ENCODE peak calls at places on chromosomes 16 and 17, in eight cellular contexts. One of them, this sample, is unnamed. For H3K36me3, the result is how much of the 10 kb centered on the place peaks cover.

GRCh38 chr17:72515291-72516065 is 394.7 kb downstream of the SOX9 start:
- DNase-seq in IMR-90: peak
- DNase-seq in right lobe of liver: no peak
- DNase-seq in ovary: no peak
- DNase-seq in heart left ventricle: no peak
- DNase-seq in esophagus muscularis mucosa: no peak
- DNase-seq in stomach: peak
- DNase-seq in tibial nerve: no peak
- DNase-seq in this sample: peak

GRCh38 chr17:78748730-78749317 is 33.2 kb downstream of the CYTH1 start:
- DNase-seq in IMR-90: peak
- DNase-seq in esophagus muscularis mucosa: no peak
- DNase-seq in tibial nerve: peak
- DNase-seq in stomach: peak
- DNase-seq in right lobe of liver: peak
- DNase-seq in heart left ventricle: peak
- DNase-seq in ovary: no peak
- DNase-seq in this sample: peak

GRCh38 chr16:26371349-26371869 is 679.6 kb downstream of the HS3ST4 start:
- DNase-seq in IMR-90: no peak
- DNase-seq in ovary: no peak
- DNase-seq in heart left ventricle: no peak
- DNase-seq in esophagus muscularis mucosa: no peak
- DNase-seq in stomach: no peak
- DNase-seq in tibial nerve: no peak
- DNase-seq in right lobe of liver: no peak
- DNase-seq in this sample: no peak

GRCh38 chr17:38786372-38786771 is 13.0 kb downstream of the PIP4K2B start:
- DNase-seq in tibial nerve: no peak
- DNase-seq in esophagus muscularis mucosa: no peak
- DNase-seq in right lobe of liver: no peak
- DNase-seq in heart left ventricle: no peak
- DNase-seq in stomach: no peak
- DNase-seq in IMR-90: no peak
- DNase-seq in ovary: no peak
- DNase-seq in this sample: no peak

GRCh38 chr17:70181866-70182265 is 12.5 kb downstream of the KCNJ2 start:
- DNase-seq in IMR-90: peak
- DNase-seq in tibial nerve: no peak
- DNase-seq in heart left ventricle: no peak
- DNase-seq in stomach: no peak
- DNase-seq in ovary: no peak
- DNase-seq in esophagus muscularis mucosa: no peak
- DNase-seq in right lobe of liver: no peak
- DNase-seq in this sample: no peak

GRCh38 chr17:77297693-77298666 is 157.2 kb downstream of the SEC14L1 start:
- DNase-seq in ovary: no peak
- DNase-seq in IMR-90: no peak
- DNase-seq in stomach: no peak
- DNase-seq in esophagus muscularis mucosa: no peak
- DNase-seq in tibial nerve: no peak
- DNase-seq in right lobe of liver: no peak
- DNase-seq in heart left ventricle: no peak
- DNase-seq in this sample: no peak

GRCh38 chr17:68526548-68526947 is 14.3 kb downstream of the PRKAR1A start:
- DNase-seq in esophagus muscularis mucosa: no peak
- DNase-seq in IMR-90: no peak
- DNase-seq in right lobe of liver: no peak
- DNase-seq in tibial nerve: no peak
- DNase-seq in stomach: no peak
- DNase-seq in ovary: no peak
- DNase-seq in heart left ventricle: no peak
- DNase-seq in this sample: no peak

GRCh38 chr17:28710948-28711722 is 553 bp downstream of the PROCA1 start:
- DNase-seq in tibial nerve: peak
- DNase-seq in ovary: peak
- DNase-seq in right lobe of liver: peak
- DNase-seq in esophagus muscularis mucosa: peak
- DNase-seq in IMR-90: peak
- DNase-seq in heart left ventricle: peak
- DNase-seq in stomach: peak
- DNase-seq in this sample: peak

GRCh38 chr16:27969574-27969973 is 93.9 kb downstream of the GSG1L start:
- DNase-seq in right lobe of liver: no peak
- DNase-seq in stomach: no peak
- DNase-seq in ovary: no peak
- DNase-seq in tibial nerve: no peak
- DNase-seq in IMR-90: peak
- DNase-seq in esophagus muscularis mucosa: no peak
- DNase-seq in heart left ventricle: no peak
- DNase-seq in this sample: no peak

GRCh38 chr16:84117482-84117843 is 721 bp upstream of the MBTPS1 start:
- DNase-seq in ovary: no peak
- DNase-seq in tibial nerve: no peak
- DNase-seq in heart left ventricle: no peak
- DNase-seq in IMR-90: peak
- DNase-seq in stomach: no peak
- DNase-seq in right lobe of liver: no peak
- DNase-seq in esophagus muscularis mucosa: no peak
- DNase-seq in this sample: peak

GRCh38 chr16:9241177-9241576 is 149.7 kb downstream of the HAPSTR1 start:
- DNase-seq in ovary: no peak
- DNase-seq in tibial nerve: no peak
- DNase-seq in stomach: no peak
- DNase-seq in IMR-90: no peak
- DNase-seq in right lobe of liver: peak
- DNase-seq in esophagus muscularis mucosa: no peak
- DNase-seq in heart left ventricle: no peak
- DNase-seq in this sample: no peak

GRCh38 chr17:80281516-80281915 is 20.9 kb downstream of the RNF213 start:
- DNase-seq in heart left ventricle: no peak
- DNase-seq in IMR-90: no peak
- DNase-seq in esophagus muscularis mucosa: no peak
- DNase-seq in right lobe of liver: no peak
- DNase-seq in ovary: no peak
- DNase-seq in stomach: no peak
- DNase-seq in tibial nerve: no peak
- DNase-seq in this sample: no peak

GRCh38 chr17:80277751-80278671 is 17.4 kb downstream of the RNF213 start:
- DNase-seq in esophagus muscularis mucosa: no peak
- DNase-seq in ovary: no peak
- DNase-seq in heart left ventricle: peak
- DNase-seq in tibial nerve: no peak
- DNase-seq in right lobe of liver: no peak
- DNase-seq in IMR-90: no peak
- DNase-seq in stomach: no peak
- DNase-seq in this sample: no peak

GRCh38 chr17:80283116-80283852 is 22.6 kb downstream of the RNF213 start:
- DNase-seq in esophagus muscularis mucosa: no peak
- DNase-seq in heart left ventricle: no peak
- DNase-seq in right lobe of liver: no peak
- DNase-seq in stomach: no peak
- DNase-seq in tibial nerve: no peak
- DNase-seq in ovary: no peak
- DNase-seq in IMR-90: no peak
- DNase-seq in this sample: no peak

GRCh38 chr17:80284631-80285030 is 24.0 kb downstream of the RNF213 start:
- DNase-seq in esophagus muscularis mucosa: no peak
- DNase-seq in right lobe of liver: no peak
- DNase-seq in tibial nerve: no peak
- DNase-seq in IMR-90: no peak
- DNase-seq in ovary: no peak
- DNase-seq in stomach: no peak
- DNase-seq in heart left ventricle: no peak
- DNase-seq in this sample: no peak

DNA sequence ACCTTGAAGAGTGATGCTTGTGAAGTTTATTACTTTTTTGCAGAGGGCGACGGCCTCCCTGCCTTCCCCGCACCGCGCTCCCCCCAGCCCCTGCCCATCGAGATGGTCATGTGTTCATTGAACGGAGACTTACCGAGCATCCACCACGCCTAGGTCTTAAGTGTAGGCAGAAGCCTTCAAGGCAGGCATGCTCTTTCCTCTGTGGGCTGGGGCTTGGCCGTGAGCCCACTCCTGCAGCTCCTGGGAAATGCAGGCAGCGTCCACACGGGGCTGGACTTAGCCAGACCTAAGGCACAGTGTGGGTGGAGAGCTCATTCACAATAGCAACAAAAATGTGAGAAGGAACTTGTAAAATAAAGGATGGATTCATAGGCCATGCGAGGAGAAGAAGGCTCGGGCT is 19.2 kb downstream of the RNF213 start:
- DNase-seq in IMR-90: peak
- DNase-seq in stomach: no peak
- DNase-seq in heart left ventricle: peak
- DNase-seq in right lobe of liver: no peak
- DNase-seq in ovary: peak
- DNase-seq in esophagus muscularis mucosa: no peak
- DNase-seq in tibial nerve: no peak
- DNase-seq in this sample: peak
- TF ChIP-seq CTCF in IMR-90: peak
- TF ChIP-seq CTCF in stomach: no peak
- TF ChIP-seq CTCF in heart left ventricle: no peak
- TF ChIP-seq CTCF in right lobe of liver: no peak
- TF ChIP-seq CTCF in ovary: no peak
- TF ChIP-seq CTCF in esophagus muscularis mucosa: peak
- TF ChIP-seq CTCF in tibial nerve: peak
- TF ChIP-seq CTCF in this sample: no peak

GRCh38 chr16:23552171-23552570 is 5.0 kb downstream of the EARS2 start:
- DNase-seq in ovary: no peak
- DNase-seq in IMR-90: no peak
- DNase-seq in stomach: no peak
- DNase-seq in tibial nerve: no peak
- DNase-seq in heart left ventricle: no peak
- DNase-seq in right lobe of liver: no peak
- DNase-seq in esophagus muscularis mucosa: no peak
- DNase-seq in this sample: no peak

GRCh38 chr16:23554536-23554935 is 2.6 kb downstream of the EARS2 start:
- DNase-seq in IMR-90: no peak
- DNase-seq in tibial nerve: no peak
- DNase-seq in esophagus muscularis mucosa: no peak
- DNase-seq in ovary: no peak
- DNase-seq in right lobe of liver: no peak
- DNase-seq in heart left ventricle: no peak
- DNase-seq in stomach: no peak
- DNase-seq in this sample: no peak

GRCh38 chr16:23544436-23544835 is 12.7 kb downstream of the EARS2 start:
- DNase-seq in heart left ventricle: no peak
- DNase-seq in IMR-90: no peak
- DNase-seq in esophagus muscularis mucosa: no peak
- DNase-seq in stomach: no peak
- DNase-seq in right lobe of liver: no peak
- DNase-seq in tibial nerve: no peak
- DNase-seq in ovary: no peak
- DNase-seq in this sample: no peak

GRCh38 chr16:23546778-23547177 is 10.4 kb downstream of the EARS2 start:
- DNase-seq in IMR-90: no peak
- DNase-seq in esophagus muscularis mucosa: no peak
- DNase-seq in tibial nerve: no peak
- DNase-seq in heart left ventricle: no peak
- DNase-seq in stomach: no peak
- DNase-seq in ovary: no peak
- DNase-seq in right lobe of liver: no peak
- DNase-seq in this sample: no peak

DNA sequence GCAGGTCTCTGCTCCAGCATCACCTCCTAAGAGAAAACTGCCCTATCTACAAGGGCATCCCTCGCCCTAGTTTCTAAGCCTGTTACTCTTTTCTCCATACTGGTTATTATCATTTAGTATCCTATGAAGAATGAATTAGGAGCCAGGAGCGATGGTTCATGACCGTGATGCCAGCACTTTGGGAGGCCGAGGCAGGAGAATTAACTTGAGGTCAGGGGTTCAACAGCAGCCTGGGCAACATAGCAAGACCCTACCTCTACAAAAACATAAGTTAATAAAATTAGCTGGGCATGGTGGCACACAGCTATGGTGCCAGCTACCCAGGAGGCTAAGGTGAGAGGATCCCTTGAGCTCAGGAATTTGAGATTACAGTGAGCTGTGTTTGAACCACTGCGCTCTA is 7.2 kb downstream of the EARS2 start:
- DNase-seq in stomach: no peak
- DNase-seq in esophagus muscularis mucosa: no peak
- DNase-seq in IMR-90: no peak
- DNase-seq in tibial nerve: no peak
- DNase-seq in heart left ventricle: no peak
- DNase-seq in right lobe of liver: no peak
- DNase-seq in ovary: no peak
- DNase-seq in this sample: no peak
- TF ChIP-seq POLR2A in stomach: no peak
- TF ChIP-seq POLR2A in esophagus muscularis mucosa: no peak
- TF ChIP-seq POLR2A in IMR-90: no peak
- TF ChIP-seq POLR2A in tibial nerve: no peak
- TF ChIP-seq POLR2A in heart left ventricle: no peak
- TF ChIP-seq POLR2A in right lobe of liver: no peak
- TF ChIP-seq POLR2A in ovary: no peak
- TF ChIP-seq POLR2A in this sample: no peak

GRCh38 chr17:46044286-46044928 is 45.4 kb downstream of the STH start:
- DNase-seq in tibial nerve: peak
- DNase-seq in ovary: peak
- DNase-seq in esophagus muscularis mucosa: no peak
- DNase-seq in heart left ventricle: peak
- DNase-seq in IMR-90: peak
- DNase-seq in right lobe of liver: peak
- DNase-seq in stomach: peak
- DNase-seq in this sample: peak

GRCh38 chr17:46044989-46045388 is 45.9 kb downstream of the STH start:
- DNase-seq in esophagus muscularis mucosa: no peak
- DNase-seq in heart left ventricle: no peak
- DNase-seq in ovary: no peak
- DNase-seq in right lobe of liver: no peak
- DNase-seq in stomach: no peak
- DNase-seq in IMR-90: no peak
- DNase-seq in tibial nerve: no peak
- DNase-seq in this sample: no peak

GRCh38 chr17:46047398-46047797 is 48.3 kb downstream of the STH start:
- DNase-seq in tibial nerve: no peak
- DNase-seq in heart left ventricle: no peak
- DNase-seq in IMR-90: no peak
- DNase-seq in ovary: no peak
- DNase-seq in stomach: no peak
- DNase-seq in right lobe of liver: no peak
- DNase-seq in esophagus muscularis mucosa: no peak
- DNase-seq in this sample: no peak

GRCh38 chr17:46045639-46046038 is 46.6 kb downstream of the STH start:
- DNase-seq in right lobe of liver: no peak
- DNase-seq in tibial nerve: no peak
- DNase-seq in heart left ventricle: no peak
- DNase-seq in ovary: no peak
- DNase-seq in stomach: no peak
- DNase-seq in esophagus muscularis mucosa: no peak
- DNase-seq in IMR-90: peak
- DNase-seq in this sample: no peak

GRCh38 chr17:46046957-46047356 is 47.9 kb downstream of the STH start:
- DNase-seq in IMR-90: peak
- DNase-seq in heart left ventricle: no peak
- DNase-seq in stomach: no peak
- DNase-seq in right lobe of liver: no peak
- DNase-seq in esophagus muscularis mucosa: no peak
- DNase-seq in ovary: no peak
- DNase-seq in tibial nerve: no peak
- DNase-seq in this sample: no peak
- H3K36me3 ChIP-seq in IMR-90: under half
- H3K36me3 ChIP-seq in heart left ventricle: half or more
- H3K36me3 ChIP-seq in stomach: half or more
- H3K36me3 ChIP-seq in right lobe of liver: under half
- H3K36me3 ChIP-seq in esophagus muscularis mucosa: half or more
- H3K36me3 ChIP-seq in ovary: under half
- H3K36me3 ChIP-seq in tibial nerve: half or more
- H3K36me3 ChIP-seq in this sample: under half

GRCh38 chr17:44308865-44309264 is 464 bp downstream of the RUNDC3A start:
- DNase-seq in ovary: no peak
- DNase-seq in heart left ventricle: no peak
- DNase-seq in stomach: no peak
- DNase-seq in tibial nerve: no peak
- DNase-seq in IMR-90: no peak
- DNase-seq in right lobe of liver: no peak
- DNase-seq in esophagus muscularis mucosa: no peak
- DNase-seq in this sample: no peak
- TF ChIP-seq CTCF in ovary: no peak
- TF ChIP-seq CTCF in heart left ventricle: no peak
- TF ChIP-seq CTCF in stomach: no peak
- TF ChIP-seq CTCF in tibial nerve: no peak
- TF ChIP-seq CTCF in IMR-90: no peak
- TF ChIP-seq CTCF in right lobe of liver: no peak
- TF ChIP-seq CTCF in esophagus muscularis mucosa: no peak
- TF ChIP-seq CTCF in this sample: no peak